ENCODE peak calls at places on chromosomes 5 and 9, in six cellular contexts. One of them, this sample, is unnamed.

GRCh38 chr5:131264453-131265200 is 774 bp downstream of the CDC42SE2 start:
- DNase-seq in HCT116: no peak
- DNase-seq in AG09309: no peak
- DNase-seq in AG10803: no peak
- DNase-seq in stimulated activated naive CD8-positive, alpha-beta T cell treated with anti-CD3 and anti-CD28 coated beads, Interleukin-15, Interleukin-2, amounts not matched to agents 100 U/mL and 50 U/mL, for 24 hours: peak
- DNase-seq in T-helper 17 cell: peak
- DNase-seq in this sample: no peak

GRCh38 chr9:73845954-73846690 is 651.0 kb upstream of the RORB start:
- DNase-seq in stimulated activated naive CD8-positive, alpha-beta T cell treated with anti-CD3 and anti-CD28 coated beads, Interleukin-15, Interleukin-2, amounts not matched to agents 100 U/mL and 50 U/mL, for 24 hours: no peak
- DNase-seq in AG10803: no peak
- DNase-seq in T-helper 17 cell: no peak
- DNase-seq in HCT116: no peak
- DNase-seq in AG09309: no peak
- DNase-seq in this sample: no peak

GRCh38 chr5:36152324-36153298 is 700 bp downstream of the SKP2 start:
- DNase-seq in stimulated activated naive CD8-positive, alpha-beta T cell treated with anti-CD3 and anti-CD28 coated beads, Interleukin-15, Interleukin-2, amounts not matched to agents 100 U/mL and 50 U/mL, for 24 hours: no peak
- DNase-seq in AG09309: no peak
- DNase-seq in T-helper 17 cell: no peak
- DNase-seq in HCT116: no peak
- DNase-seq in AG10803: peak
- DNase-seq in this sample: no peak

GRCh38 chr9:37582548-37583157 is 6.5 kb upstream of the FBXO10 start:
- DNase-seq in HCT116: peak
- DNase-seq in AG09309: peak
- DNase-seq in stimulated activated naive CD8-positive, alpha-beta T cell treated with anti-CD3 and anti-CD28 coated beads, Interleukin-15, Interleukin-2, amounts not matched to agents 100 U/mL and 50 U/mL, for 24 hours: no peak
- DNase-seq in T-helper 17 cell: no peak
- DNase-seq in AG10803: peak
- DNase-seq in this sample: no peak

GRCh38 chr5:141001466-141001853 is 35.2 kb downstream of the PCDHAC2 start:
- DNase-seq in AG10803: no peak
- DNase-seq in stimulated activated naive CD8-positive, alpha-beta T cell treated with anti-CD3 and anti-CD28 coated beads, Interleukin-15, Interleukin-2, amounts not matched to agents 100 U/mL and 50 U/mL, for 24 hours: no peak
- DNase-seq in HCT116: peak
- DNase-seq in AG09309: no peak
- DNase-seq in T-helper 17 cell: no peak
- DNase-seq in this sample: no peak

GRCh38 chr9:28821240-28821639 is 1248.0 kb upstream of the C9orf72 start:
- DNase-seq in HCT116: no peak
- DNase-seq in T-helper 17 cell: no peak
- DNase-seq in AG09309: no peak
- DNase-seq in stimulated activated naive CD8-positive, alpha-beta T cell treated with anti-CD3 and anti-CD28 coated beads, Interleukin-15, Interleukin-2, amounts not matched to agents 100 U/mL and 50 U/mL, for 24 hours: no peak
- DNase-seq in AG10803: no peak
- DNase-seq in this sample: no peak

GRCh38 chr9:79684711-79685575 is 113.2 kb downstream of the TLE4 start:
- DNase-seq in AG10803: peak
- DNase-seq in HCT116: no peak
- DNase-seq in stimulated activated naive CD8-positive, alpha-beta T cell treated with anti-CD3 and anti-CD28 coated beads, Interleukin-15, Interleukin-2, amounts not matched to agents 100 U/mL and 50 U/mL, for 24 hours: no peak
- DNase-seq in T-helper 17 cell: no peak
- DNase-seq in AG09309: no peak
- DNase-seq in this sample: no peak

GRCh38 chr5:21663082-21663481 is 1190.1 kb downstream of the CDH12 start:
- DNase-seq in AG10803: no peak
- DNase-seq in HCT116: no peak
- DNase-seq in AG09309: no peak
- DNase-seq in stimulated activated naive CD8-positive, alpha-beta T cell treated with anti-CD3 and anti-CD28 coated beads, Interleukin-15, Interleukin-2, amounts not matched to agents 100 U/mL and 50 U/mL, for 24 hours: no peak
- DNase-seq in T-helper 17 cell: no peak
- DNase-seq in this sample: no peak

GRCh38 chr9:76900884-76901440 is 5.0 kb downstream of the PRUNE2 start:
- DNase-seq in AG10803: no peak
- DNase-seq in AG09309: no peak
- DNase-seq in T-helper 17 cell: no peak
- DNase-seq in HCT116: no peak
- DNase-seq in stimulated activated naive CD8-positive, alpha-beta T cell treated with anti-CD3 and anti-CD28 coated beads, Interleukin-15, Interleukin-2, amounts not matched to agents 100 U/mL and 50 U/mL, for 24 hours: no peak
- DNase-seq in this sample: no peak

GRCh38 chr9:35426627-35427026 is 63.3 kb upstream of the RUSC2 start:
- DNase-seq in HCT116: no peak
- DNase-seq in stimulated activated naive CD8-positive, alpha-beta T cell treated with anti-CD3 and anti-CD28 coated beads, Interleukin-15, Interleukin-2, amounts not matched to agents 100 U/mL and 50 U/mL, for 24 hours: no peak
- DNase-seq in AG09309: no peak
- DNase-seq in AG10803: no peak
- DNase-seq in T-helper 17 cell: no peak
- DNase-seq in this sample: no peak

GRCh38 chr9:71806916-71807315 is 38.6 kb upstream of the CEMIP2 start:
- DNase-seq in AG09309: no peak
- DNase-seq in T-helper 17 cell: peak
- DNase-seq in stimulated activated naive CD8-positive, alpha-beta T cell treated with anti-CD3 and anti-CD28 coated beads, Interleukin-15, Interleukin-2, amounts not matched to agents 100 U/mL and 50 U/mL, for 24 hours: peak
- DNase-seq in HCT116: peak
- DNase-seq in AG10803: peak
- DNase-seq in this sample: peak

GRCh38 chr5:43497311-43498104 is 13.8 kb upstream of the TMEM267 start:
- DNase-seq in HCT116: no peak
- DNase-seq in AG09309: no peak
- DNase-seq in T-helper 17 cell: no peak
- DNase-seq in stimulated activated naive CD8-positive, alpha-beta T cell treated with anti-CD3 and anti-CD28 coated beads, Interleukin-15, Interleukin-2, amounts not matched to agents 100 U/mL and 50 U/mL, for 24 hours: no peak
- DNase-seq in AG10803: no peak
- DNase-seq in this sample: no peak

GRCh38 chr5:133244242-133244641 is 192.4 kb downstream of the HSPA4 start:
- DNase-seq in AG09309: no peak
- DNase-seq in T-helper 17 cell: no peak
- DNase-seq in AG10803: no peak
- DNase-seq in stimulated activated naive CD8-positive, alpha-beta T cell treated with anti-CD3 and anti-CD28 coated beads, Interleukin-15, Interleukin-2, amounts not matched to agents 100 U/mL and 50 U/mL, for 24 hours: no peak
- DNase-seq in HCT116: no peak
- DNase-seq in this sample: no peak

GRCh38 chr5:157335534-157336422 is 69.9 kb downstream of the CYFIP2 start:
- DNase-seq in T-helper 17 cell: no peak
- DNase-seq in AG09309: peak
- DNase-seq in HCT116: no peak
- DNase-seq in stimulated activated naive CD8-positive, alpha-beta T cell treated with anti-CD3 and anti-CD28 coated beads, Interleukin-15, Interleukin-2, amounts not matched to agents 100 U/mL and 50 U/mL, for 24 hours: no peak
- DNase-seq in AG10803: peak
- DNase-seq in this sample: no peak

GRCh38 chr9:83935276-83935890 is 14.2 kb upstream of the KIF27 start:
- DNase-seq in AG10803: peak
- DNase-seq in AG09309: peak
- DNase-seq in stimulated activated naive CD8-positive, alpha-beta T cell treated with anti-CD3 and anti-CD28 coated beads, Interleukin-15, Interleukin-2, amounts not matched to agents 100 U/mL and 50 U/mL, for 24 hours: no peak
- DNase-seq in HCT116: no peak
- DNase-seq in T-helper 17 cell: no peak
- DNase-seq in this sample: no peak

GRCh38 chr5:82426419-82427154 is 148.4 kb upstream of the RPS23 start:
- DNase-seq in HCT116: no peak
- DNase-seq in T-helper 17 cell: no peak
- DNase-seq in AG10803: no peak
- DNase-seq in AG09309: no peak
- DNase-seq in stimulated activated naive CD8-positive, alpha-beta T cell treated with anti-CD3 and anti-CD28 coated beads, Interleukin-15, Interleukin-2, amounts not matched to agents 100 U/mL and 50 U/mL, for 24 hours: no peak
- DNase-seq in this sample: no peak

GRCh38 chr9:101018391-101018990 is 10.0 kb upstream of the PLPPR1 start:
- DNase-seq in stimulated activated naive CD8-positive, alpha-beta T cell treated with anti-CD3 and anti-CD28 coated beads, Interleukin-15, Interleukin-2, amounts not matched to agents 100 U/mL and 50 U/mL, for 24 hours: no peak
- DNase-seq in AG10803: no peak
- DNase-seq in HCT116: no peak
- DNase-seq in AG09309: no peak
- DNase-seq in T-helper 17 cell: no peak
- DNase-seq in this sample: no peak

GRCh38 chr9:92324451-92324850 is 699 bp downstream of the NOL8 start:
- DNase-seq in T-helper 17 cell: no peak
- DNase-seq in stimulated activated naive CD8-positive, alpha-beta T cell treated with anti-CD3 and anti-CD28 coated beads, Interleukin-15, Interleukin-2, amounts not matched to agents 100 U/mL and 50 U/mL, for 24 hours: no peak
- DNase-seq in AG10803: no peak
- DNase-seq in AG09309: no peak
- DNase-seq in HCT116: no peak
- DNase-seq in this sample: no peak

GRCh38 chr5:168076561-168076991 is 214.9 kb upstream of the WWC1 start:
- DNase-seq in AG10803: peak
- DNase-seq in T-helper 17 cell: no peak
- DNase-seq in HCT116: peak
- DNase-seq in AG09309: peak
- DNase-seq in stimulated activated naive CD8-positive, alpha-beta T cell treated with anti-CD3 and anti-CD28 coated beads, Interleukin-15, Interleukin-2, amounts not matched to agents 100 U/mL and 50 U/mL, for 24 hours: peak
- DNase-seq in this sample: no peak

This sample was measured in effector memory CD4-positive, alpha-beta T cell.